ENCODE peak calls at places on chromosomes 5 and 9, in five cellular contexts. X is stimulated activated CD4-positive, alpha-beta T cell treated with anti-CD3 and anti-CD28 coated beads, Interleukin-15, amount 100 ng/mL, for 48 hours; P is DMS153; M is fibroblast of villous mesenchyme; O is Kasumi-1. C is an unnamed sample.

GRCh38 chr5:15248731-15249130 is 251.2 kb upstream of the FBXL7 start:
- DNase-seq in O (peak), P (no peak), X (no peak), M (no peak), C (no peak)

GRCh38 chr9:100287186-100287585 is 65.6 kb downstream of the TEX10 start:
- DNase-seq in O (no peak), P (no peak), X (no peak), M (no peak), C (no peak)

GRCh38 chr5:40615586-40616193 is 64.0 kb upstream of the PTGER4 start:
- DNase-seq in O (peak), M (peak), X (no peak), P (no peak), C (no peak)

GRCh38 chr9:16282216-16282615 is 588.3 kb downstream of the BNC2 start:
- DNase-seq in O (no peak), P (no peak), M (peak), X (no peak), C (peak)

GRCh38 chr5:11251242-11251641 is 490.2 kb upstream of the DAP start:
- DNase-seq in X (no peak), M (peak), O (no peak), P (no peak), C (peak)

GRCh38 chr5:2105141-2105540 is 222.4 kb upstream of the IRX4 start:
- DNase-seq in M (no peak), X (no peak), P (no peak), O (no peak), C (no peak)

GRCh38 chr5:173765661-173766060 is 122.5 kb upstream of the CPEB4 start:
- DNase-seq in O (no peak), X (no peak), M (no peak), P (no peak), C (no peak)

GRCh38 chr5:8851101-8851500 is 694.8 kb downstream of the SEMA5A start:
- DNase-seq in M (no peak), P (no peak), O (no peak), X (no peak), C (no peak)

GRCh38 chr5:141681695-141682641 is at the start of gene ARAP3:
- DNase-seq in M (peak), X (no peak), O (peak), P (no peak), C (peak)

GRCh38 chr9:136719212-136719880 is 7.0 kb downstream of the DIPK1B start:
- DNase-seq in P (no peak), O (peak), X (no peak), M (no peak), C (no peak)

GRCh38 chr5:141849371-141850182 is 28.6 kb downstream of the PCDH1 start:
- DNase-seq in M (peak), O (peak), X (peak), P (peak), C (peak)

GRCh38 chr5:56111404-56111781 is 116.6 kb upstream of the IL6ST start:
- DNase-seq in O (no peak), M (no peak), X (no peak), P (no peak), C (no peak)

GRCh38 chr5:114407783-114408182 is 45.9 kb downstream of the KCNN2 start:
- DNase-seq in O (no peak), M (no peak), P (no peak), X (no peak), C (no peak)

GRCh38 chr5:92504346-92504745 is 1076.7 kb downstream of the NR2F1-AS1 start:
- DNase-seq in M (no peak), X (no peak), O (no peak), P (no peak), C (no peak)

GRCh38 chr5:144467795-144468194 is 297.1 kb downstream of the KCTD16 start:
- DNase-seq in M (peak), X (no peak), O (peak), P (peak), C (peak)

GRCh38 chr9:14769235-14769580 is 46.7 kb upstream of the CER1 start:
- DNase-seq in P (peak), O (peak), X (no peak), M (peak), C (no peak)